ENCODE peak calls at places on chromosomes 7 and 10, in seven cellular contexts. One of them, this sample, is unnamed. For H3K9me3 and H3K4me1, the result is how much of the 10 kb centered on the place peaks cover.

GRCh38 chr10:89090760-89091455 is 100.3 kb downstream of the FAS start:
- DNase-seq in naive thymus-derived CD4-positive, alpha-beta T cell: no peak
- DNase-seq in colonic mucosa: no peak
- DNase-seq in BE2C: no peak
- DNase-seq in CD4-positive, alpha-beta memory T cell: no peak
- DNase-seq in HCT116: no peak
- DNase-seq in lower lobe of right lung: no peak
- DNase-seq in this sample: no peak

GRCh38 chr7:129401968-129402860 is 32.0 kb upstream of the STRIP2 start:
- DNase-seq in naive thymus-derived CD4-positive, alpha-beta T cell: no peak
- DNase-seq in HCT116: no peak
- DNase-seq in CD4-positive, alpha-beta memory T cell: no peak
- DNase-seq in BE2C: no peak
- DNase-seq in colonic mucosa: no peak
- DNase-seq in lower lobe of right lung: no peak
- DNase-seq in this sample: no peak

GRCh38 chr7:68031180-68031943 is 1034.7 kb downstream of the TYW1 start:
- DNase-seq in colonic mucosa: no peak
- DNase-seq in naive thymus-derived CD4-positive, alpha-beta T cell: no peak
- DNase-seq in CD4-positive, alpha-beta memory T cell: no peak
- DNase-seq in BE2C: no peak
- DNase-seq in lower lobe of right lung: no peak
- DNase-seq in HCT116: no peak
- DNase-seq in this sample: no peak

GRCh38 chr7:75638607-75639070 is 100.1 kb downstream of the HIP1 start:
- DNase-seq in lower lobe of right lung: peak
- DNase-seq in HCT116: no peak
- DNase-seq in BE2C: peak
- DNase-seq in CD4-positive, alpha-beta memory T cell: no peak
- DNase-seq in colonic mucosa: peak
- DNase-seq in naive thymus-derived CD4-positive, alpha-beta T cell: no peak
- DNase-seq in this sample: no peak

GRCh38 chr10:35433851-35434426 is 97.6 kb downstream of the CCNY start:
- DNase-seq in lower lobe of right lung: no peak
- DNase-seq in HCT116: no peak
- DNase-seq in CD4-positive, alpha-beta memory T cell: no peak
- DNase-seq in naive thymus-derived CD4-positive, alpha-beta T cell: no peak
- DNase-seq in BE2C: peak
- DNase-seq in colonic mucosa: no peak
- DNase-seq in this sample: no peak

GRCh38 chr10:23723796-23724195 is 284.9 kb downstream of the OTUD1 start:
- DNase-seq in colonic mucosa: no peak
- DNase-seq in HCT116: no peak
- DNase-seq in BE2C: no peak
- DNase-seq in naive thymus-derived CD4-positive, alpha-beta T cell: no peak
- DNase-seq in lower lobe of right lung: no peak
- DNase-seq in CD4-positive, alpha-beta memory T cell: no peak
- DNase-seq in this sample: no peak

GRCh38 chr7:63087575-63088190 is 911.0 kb upstream of the ZNF722 start:
- DNase-seq in colonic mucosa: no peak
- DNase-seq in CD4-positive, alpha-beta memory T cell: no peak
- DNase-seq in BE2C: no peak
- DNase-seq in HCT116: no peak
- DNase-seq in lower lobe of right lung: no peak
- DNase-seq in naive thymus-derived CD4-positive, alpha-beta T cell: no peak
- DNase-seq in this sample: no peak

GRCh38 chr7:112204776-112205347 is 1.3 kb downstream of the DOCK4 start:
- DNase-seq in colonic mucosa: peak
- DNase-seq in CD4-positive, alpha-beta memory T cell: peak
- DNase-seq in lower lobe of right lung: no peak
- DNase-seq in naive thymus-derived CD4-positive, alpha-beta T cell: peak
- DNase-seq in HCT116: no peak
- DNase-seq in BE2C: peak
- DNase-seq in this sample: no peak

GRCh38 chr10:124353896-124354295 is 64.8 kb downstream of the OAT start:
- DNase-seq in BE2C: no peak
- DNase-seq in naive thymus-derived CD4-positive, alpha-beta T cell: no peak
- DNase-seq in lower lobe of right lung: no peak
- DNase-seq in colonic mucosa: no peak
- DNase-seq in HCT116: no peak
- DNase-seq in CD4-positive, alpha-beta memory T cell: no peak
- DNase-seq in this sample: no peak

GRCh38 chr10:74122060-74122459 is 28.6 kb downstream of the AP3M1 start:
- DNase-seq in HCT116: no peak
- DNase-seq in colonic mucosa: no peak
- DNase-seq in BE2C: no peak
- DNase-seq in lower lobe of right lung: no peak
- DNase-seq in naive thymus-derived CD4-positive, alpha-beta T cell: no peak
- DNase-seq in CD4-positive, alpha-beta memory T cell: no peak
- DNase-seq in this sample: no peak

GRCh38 chr7:121337398-121337797 is 8.6 kb downstream of the WNT16 start:
- DNase-seq in HCT116: no peak
- DNase-seq in colonic mucosa: no peak
- DNase-seq in CD4-positive, alpha-beta memory T cell: no peak
- DNase-seq in naive thymus-derived CD4-positive, alpha-beta T cell: no peak
- DNase-seq in lower lobe of right lung: no peak
- DNase-seq in BE2C: no peak
- DNase-seq in this sample: no peak

GRCh38 chr7:98248156-98248555 is 3.9 kb downstream of the TECPR1 start:
- DNase-seq in HCT116: no peak
- DNase-seq in naive thymus-derived CD4-positive, alpha-beta T cell: no peak
- DNase-seq in lower lobe of right lung: no peak
- DNase-seq in BE2C: no peak
- DNase-seq in colonic mucosa: no peak
- DNase-seq in CD4-positive, alpha-beta memory T cell: no peak
- DNase-seq in this sample: no peak

GRCh38 chr10:1698185-1698584 is 39.1 kb downstream of the ADARB2 start:
- DNase-seq in lower lobe of right lung: no peak
- DNase-seq in naive thymus-derived CD4-positive, alpha-beta T cell: no peak
- DNase-seq in CD4-positive, alpha-beta memory T cell: no peak
- DNase-seq in colonic mucosa: no peak
- DNase-seq in BE2C: no peak
- DNase-seq in HCT116: no peak
- DNase-seq in this sample: no peak

GRCh38 chr7:121831320-121831719 is 41.6 kb upstream of the PTPRZ1 start:
- DNase-seq in colonic mucosa: no peak
- DNase-seq in BE2C: no peak
- DNase-seq in HCT116: no peak
- DNase-seq in CD4-positive, alpha-beta memory T cell: no peak
- DNase-seq in naive thymus-derived CD4-positive, alpha-beta T cell: no peak
- DNase-seq in lower lobe of right lung: no peak
- DNase-seq in this sample: no peak

GRCh38 chr10:100286051-100287033 is at the start of gene BLOC1S2:
- DNase-seq in BE2C: peak
- DNase-seq in HCT116: peak
- DNase-seq in colonic mucosa: peak
- DNase-seq in CD4-positive, alpha-beta memory T cell: peak
- DNase-seq in naive thymus-derived CD4-positive, alpha-beta T cell: peak
- DNase-seq in lower lobe of right lung: peak
- DNase-seq in this sample: peak

GRCh38 chr10:110647136-110647430 is 2.9 kb downstream of the RBM20 start:
- DNase-seq in CD4-positive, alpha-beta memory T cell: no peak
- DNase-seq in naive thymus-derived CD4-positive, alpha-beta T cell: no peak
- DNase-seq in BE2C: no peak
- DNase-seq in lower lobe of right lung: no peak
- DNase-seq in colonic mucosa: no peak
- DNase-seq in HCT116: no peak
- DNase-seq in this sample: no peak

GRCh38 chr7:50206521-50207250 is 97.8 kb upstream of the IKZF1 start:
- DNase-seq in BE2C: no peak
- DNase-seq in naive thymus-derived CD4-positive, alpha-beta T cell: peak
- DNase-seq in CD4-positive, alpha-beta memory T cell: peak
- DNase-seq in colonic mucosa: no peak
- DNase-seq in HCT116: peak
- DNase-seq in lower lobe of right lung: peak
- DNase-seq in this sample: no peak

GRCh38 chr7:154906201-154906600 is 96.7 kb downstream of the PAXIP1 start:
- DNase-seq in BE2C: no peak
- DNase-seq in lower lobe of right lung: no peak
- DNase-seq in CD4-positive, alpha-beta memory T cell: no peak
- DNase-seq in HCT116: no peak
- DNase-seq in colonic mucosa: no peak
- DNase-seq in naive thymus-derived CD4-positive, alpha-beta T cell: no peak
- DNase-seq in this sample: no peak

GRCh38 chr10:114686013-114686412 is 27.9 kb upstream of the ABLIM1 start:
- DNase-seq in lower lobe of right lung: no peak
- DNase-seq in HCT116: no peak
- DNase-seq in colonic mucosa: no peak
- DNase-seq in naive thymus-derived CD4-positive, alpha-beta T cell: no peak
- DNase-seq in BE2C: no peak
- DNase-seq in CD4-positive, alpha-beta memory T cell: no peak
- DNase-seq in this sample: no peak

GRCh38 chr10:79070091-79070610 is 1.4 kb downstream of the ZMIZ1 start:
- DNase-seq in BE2C: no peak
- DNase-seq in colonic mucosa: peak
- DNase-seq in naive thymus-derived CD4-positive, alpha-beta T cell: peak
- DNase-seq in lower lobe of right lung: peak
- DNase-seq in CD4-positive, alpha-beta memory T cell: no peak
- DNase-seq in HCT116: no peak
- DNase-seq in this sample: no peak

GRCh38 chr7:54397836-54398612 is 144.2 kb upstream of the VSTM2A start:
- DNase-seq in naive thymus-derived CD4-positive, alpha-beta T cell: peak
- DNase-seq in CD4-positive, alpha-beta memory T cell: no peak
- DNase-seq in lower lobe of right lung: no peak
- DNase-seq in HCT116: no peak
- DNase-seq in colonic mucosa: no peak
- DNase-seq in BE2C: no peak
- DNase-seq in this sample: no peak

GRCh38 chr10:68578945-68579344 is 18.8 kb downstream of the TET1 start:
- DNase-seq in BE2C: no peak
- DNase-seq in naive thymus-derived CD4-positive, alpha-beta T cell: no peak
- DNase-seq in CD4-positive, alpha-beta memory T cell: no peak
- DNase-seq in HCT116: no peak
- DNase-seq in colonic mucosa: no peak
- DNase-seq in lower lobe of right lung: no peak
- DNase-seq in this sample: no peak

GRCh38 chr7:158246272-158246959 is 341.2 kb downstream of the PTPRN2 start:
- DNase-seq in lower lobe of right lung: no peak
- DNase-seq in BE2C: no peak
- DNase-seq in HCT116: no peak
- DNase-seq in naive thymus-derived CD4-positive, alpha-beta T cell: no peak
- DNase-seq in CD4-positive, alpha-beta memory T cell: no peak
- DNase-seq in colonic mucosa: no peak
- DNase-seq in this sample: no peak
- H3K9me3 ChIP-seq in lower lobe of right lung: under half
- H3K9me3 ChIP-seq in BE2C: under half
- H3K9me3 ChIP-seq in HCT116: under half
- H3K9me3 ChIP-seq in naive thymus-derived CD4-positive, alpha-beta T cell: under half
- H3K9me3 ChIP-seq in CD4-positive, alpha-beta memory T cell: under half
- H3K9me3 ChIP-seq in colonic mucosa: under half
- H3K9me3 ChIP-seq in this sample: under half

GRCh38 chr7:151628846-151629604 is 109.3 kb upstream of the RHEB start:
- DNase-seq in lower lobe of right lung: no peak
- DNase-seq in HCT116: no peak
- DNase-seq in colonic mucosa: no peak
- DNase-seq in BE2C: no peak
- DNase-seq in naive thymus-derived CD4-positive, alpha-beta T cell: no peak
- DNase-seq in CD4-positive, alpha-beta memory T cell: no peak
- DNase-seq in this sample: no peak
- H3K4me1 ChIP-seq in lower lobe of right lung: under half
- H3K4me1 ChIP-seq in HCT116: under half
- H3K4me1 ChIP-seq in colonic mucosa: under half
- H3K4me1 ChIP-seq in BE2C: under half
- H3K4me1 ChIP-seq in naive thymus-derived CD4-positive, alpha-beta T cell: under half
- H3K4me1 ChIP-seq in CD4-positive, alpha-beta memory T cell: under half
- H3K4me1 ChIP-seq in this sample: under half

DNA sequence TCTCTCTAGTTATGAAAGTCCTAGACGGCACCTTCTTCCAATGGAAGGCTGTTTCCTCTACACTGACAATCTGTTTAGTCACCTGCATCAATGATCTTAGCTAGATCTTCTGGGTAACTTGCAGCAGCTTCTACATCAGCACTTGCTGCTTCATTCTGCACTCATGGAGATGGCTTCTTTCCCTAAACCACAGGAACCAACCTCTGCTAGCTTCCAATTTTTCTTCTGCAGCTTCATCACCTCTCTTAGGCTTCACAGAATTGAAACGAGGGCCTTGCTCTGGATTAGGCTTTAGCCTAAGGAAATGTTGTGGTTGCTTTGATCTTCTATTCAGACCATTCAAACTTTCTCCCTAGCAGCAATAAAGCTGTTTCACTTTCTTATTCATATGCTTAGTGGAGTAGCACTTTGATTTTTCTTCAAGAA is 24.6 kb downstream of the NAMPT start:
- DNase-seq in HCT116: no peak
- DNase-seq in naive thymus-derived CD4-positive, alpha-beta T cell: no peak
- DNase-seq in BE2C: no peak
- DNase-seq in lower lobe of right lung: no peak
- DNase-seq in CD4-positive, alpha-beta memory T cell: no peak
- DNase-seq in colonic mucosa: no peak
- DNase-seq in this sample: no peak
- H3K9me3 ChIP-seq in HCT116: under half
- H3K9me3 ChIP-seq in naive thymus-derived CD4-positive, alpha-beta T cell: under half
- H3K9me3 ChIP-seq in BE2C: under half
- H3K9me3 ChIP-seq in lower lobe of right lung: under half
- H3K9me3 ChIP-seq in CD4-positive, alpha-beta memory T cell: under half
- H3K9me3 ChIP-seq in colonic mucosa: under half
- H3K9me3 ChIP-seq in this sample: under half

DNA sequence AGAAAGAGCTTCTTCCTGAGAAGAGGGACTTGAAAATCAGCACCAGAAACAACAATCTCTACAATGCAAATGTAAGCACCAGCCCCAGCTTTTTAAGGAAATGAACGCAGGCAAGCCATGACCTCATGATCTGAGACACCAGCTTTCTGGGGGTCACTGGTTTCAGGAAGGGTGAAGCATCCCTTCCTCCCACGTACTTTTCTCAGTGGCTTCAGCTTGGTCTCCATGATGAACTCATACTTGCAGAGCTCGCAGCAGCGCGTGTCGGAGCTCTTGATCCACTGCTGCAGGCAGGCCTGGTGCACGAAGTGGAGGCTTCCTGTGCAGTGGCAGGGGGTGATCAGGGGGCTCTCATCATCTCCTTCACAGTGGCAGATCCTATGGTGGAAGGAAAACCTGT is 87.0 kb downstream of the ALOX5 start:
- DNase-seq in lower lobe of right lung: no peak
- DNase-seq in naive thymus-derived CD4-positive, alpha-beta T cell: no peak
- DNase-seq in colonic mucosa: no peak
- DNase-seq in CD4-positive, alpha-beta memory T cell: no peak
- DNase-seq in HCT116: no peak
- DNase-seq in BE2C: no peak
- DNase-seq in this sample: no peak
- H3K4me1 ChIP-seq in lower lobe of right lung: under half
- H3K4me1 ChIP-seq in naive thymus-derived CD4-positive, alpha-beta T cell: under half
- H3K4me1 ChIP-seq in colonic mucosa: under half
- H3K4me1 ChIP-seq in CD4-positive, alpha-beta memory T cell: under half
- H3K4me1 ChIP-seq in HCT116: under half
- H3K4me1 ChIP-seq in BE2C: under half
- H3K4me1 ChIP-seq in this sample: under half

GRCh38 chr10:130430852-130431704 is 294.9 kb downstream of the GLRX3 start:
- DNase-seq in BE2C: no peak
- DNase-seq in HCT116: no peak
- DNase-seq in colonic mucosa: no peak
- DNase-seq in naive thymus-derived CD4-positive, alpha-beta T cell: no peak
- DNase-seq in CD4-positive, alpha-beta memory T cell: no peak
- DNase-seq in lower lobe of right lung: no peak
- DNase-seq in this sample: no peak
- H3K9me3 ChIP-seq in BE2C: under half
- H3K9me3 ChIP-seq in HCT116: under half
- H3K9me3 ChIP-seq in colonic mucosa: under half
- H3K9me3 ChIP-seq in naive thymus-derived CD4-positive, alpha-beta T cell: under half
- H3K9me3 ChIP-seq in CD4-positive, alpha-beta memory T cell: under half
- H3K9me3 ChIP-seq in lower lobe of right lung: under half
- H3K9me3 ChIP-seq in this sample: under half

This sample was measured in breast epithelium.